ENCODE peak calls at places on chromosomes 13 and 19, in ten cellular contexts. V is GM23338; J is Peyer's patch; R is endodermal cell; U is body of pancreas; O is left lung; C is heart left ventricle; K is tibial artery; W is fibroblast of lung; A is CD4-positive, CD25-positive, alpha-beta regulatory T cell. H is an unnamed sample.

GRCh38 chr13:114099918-114100445 is 32.4 kb downstream of the RASA3 start:
- DNase-seq in V (peak; percentile 53), J (no peak), R (peak; percentile 88), U (peak; percentile 43), O (peak; percentile 22), C (peak; percentile 57), K (no peak), W (peak; percentile 63), A (no peak), H (peak; percentile 43)

GRCh38 chr13:109500146-109500773 is 286.1 kb downstream of the IRS2 start:
- DNase-seq in V (peak; percentile 41), J (no peak), R (peak; percentile 83), U (no peak), O (no peak), C (no peak), K (no peak), W (peak; percentile 15), A (no peak), H (no peak)

GRCh38 chr13:41463823-41464602 is 6.7 kb downstream of the RGCC start:
- DNase-seq in V (no peak), J (peak; percentile 65), R (no peak), U (no peak), O (no peak), C (no peak), K (no peak), W (no peak), A (no peak), H (peak; percentile 58)

GRCh38 chr13:46476174-46476573 is 76.8 kb upstream of the LRCH1 start:
- DNase-seq in V (no peak), J (no peak), R (no peak), U (no peak), O (no peak), C (no peak), K (no peak), W (no peak), A (no peak), H (no peak)

GRCh38 chr13:73220966-73221720 is 162.3 kb downstream of the KLF5 start:
- DNase-seq in V (no peak), J (no peak), R (peak; percentile 59), U (no peak), O (no peak), C (no peak), K (no peak), W (no peak), A (no peak), H (no peak)

GRCh38 chr13:113930711-113931637 is 42.9 kb downstream of the C13orf46 start:
- DNase-seq in V (no peak), J (no peak), R (peak; percentile 22), U (no peak), O (peak; percentile 29), C (peak; percentile 51), K (peak; percentile 16), W (no peak), A (no peak), H (peak; percentile 52)

GRCh38 chr19:54521860-54522513 is 19.4 kb downstream of the LAIR2 start:
- DNase-seq in V (no peak), J (no peak), R (no peak), U (no peak), O (no peak), C (no peak), K (no peak), W (no peak), A (no peak), H (no peak)

GRCh38 chr13:28705734-28706133 is 13.0 kb downstream of the SLC46A3 start:
- DNase-seq in V (no peak), J (no peak), R (no peak), U (no peak), O (no peak), C (no peak), K (no peak), W (peak; percentile 33), A (no peak), H (no peak)

GRCh38 chr19:374886-375235 is 30.3 kb upstream of the MIER2 start:
- DNase-seq in V (peak; percentile 32), J (no peak), R (peak; percentile 43), U (no peak), O (no peak), C (peak; percentile 54), K (no peak), W (no peak), A (no peak), H (no peak)

GRCh38 chr19:39514840-39515550 is at the start of gene SELENOV:
- DNase-seq in V (peak; percentile 94), J (no peak), R (peak; percentile 92), U (no peak), O (no peak), C (no peak), K (no peak), W (no peak), A (no peak), H (no peak)

GRCh38 chr19:39515551-39516191 is 732 bp downstream of the SELENOV start:
- DNase-seq in V (peak; percentile 95), J (no peak), R (peak; percentile 91), U (peak; percentile 28), O (no peak), C (no peak), K (no peak), W (no peak), A (no peak), H (no peak)

GRCh38 chr19:39518458-39518857 is 3.5 kb downstream of the SELENOV start:
- DNase-seq in V (peak; percentile 44), J (no peak), R (peak; percentile 77), U (no peak), O (no peak), C (no peak), K (no peak), W (no peak), A (no peak), H (no peak)

GRCh38 chr19:39517432-39517831 is 2.5 kb downstream of the SELENOV start:
- DNase-seq in V (no peak), J (no peak), R (no peak), U (no peak), O (no peak), C (no peak), K (no peak), W (no peak), A (no peak), H (no peak)

DNA sequence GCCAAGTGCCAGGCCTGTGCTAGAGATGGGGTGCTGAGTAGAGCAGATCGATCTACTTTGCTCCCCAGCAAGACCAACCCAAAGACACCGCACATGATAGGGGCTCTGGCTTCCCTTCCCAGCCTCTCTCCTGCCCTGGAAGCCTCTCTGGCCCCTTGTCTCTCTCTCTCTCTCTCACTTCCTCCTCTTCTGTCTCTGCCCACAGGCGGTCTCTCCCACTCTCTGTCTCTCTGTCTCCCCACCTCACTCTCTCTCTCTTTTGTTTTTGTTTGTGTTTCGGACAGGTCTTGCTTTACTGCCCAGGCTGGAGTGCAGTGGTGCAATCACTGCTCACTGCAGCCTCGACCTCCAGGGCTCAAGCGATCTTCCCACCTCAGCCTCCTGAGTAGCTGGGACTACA is 1.3 kb downstream of the SELENOV start:
- DNase-seq in V (peak; percentile 37), J (no peak), R (no peak), U (no peak), O (no peak), C (no peak), K (no peak), W (no peak), A (no peak), H (no peak)
- H3K4me3 ChIP-seq in V (peak overlapping the region; percentile 99), J (no peak overlapping the region), R (peak overlapping the region; percentile 91), U (no peak overlapping the region), O (no peak overlapping the region), C (no peak overlapping the region), K (no peak overlapping the region), W (no peak overlapping the region), A (no peak overlapping the region), H (no peak overlapping the region)

DNA sequence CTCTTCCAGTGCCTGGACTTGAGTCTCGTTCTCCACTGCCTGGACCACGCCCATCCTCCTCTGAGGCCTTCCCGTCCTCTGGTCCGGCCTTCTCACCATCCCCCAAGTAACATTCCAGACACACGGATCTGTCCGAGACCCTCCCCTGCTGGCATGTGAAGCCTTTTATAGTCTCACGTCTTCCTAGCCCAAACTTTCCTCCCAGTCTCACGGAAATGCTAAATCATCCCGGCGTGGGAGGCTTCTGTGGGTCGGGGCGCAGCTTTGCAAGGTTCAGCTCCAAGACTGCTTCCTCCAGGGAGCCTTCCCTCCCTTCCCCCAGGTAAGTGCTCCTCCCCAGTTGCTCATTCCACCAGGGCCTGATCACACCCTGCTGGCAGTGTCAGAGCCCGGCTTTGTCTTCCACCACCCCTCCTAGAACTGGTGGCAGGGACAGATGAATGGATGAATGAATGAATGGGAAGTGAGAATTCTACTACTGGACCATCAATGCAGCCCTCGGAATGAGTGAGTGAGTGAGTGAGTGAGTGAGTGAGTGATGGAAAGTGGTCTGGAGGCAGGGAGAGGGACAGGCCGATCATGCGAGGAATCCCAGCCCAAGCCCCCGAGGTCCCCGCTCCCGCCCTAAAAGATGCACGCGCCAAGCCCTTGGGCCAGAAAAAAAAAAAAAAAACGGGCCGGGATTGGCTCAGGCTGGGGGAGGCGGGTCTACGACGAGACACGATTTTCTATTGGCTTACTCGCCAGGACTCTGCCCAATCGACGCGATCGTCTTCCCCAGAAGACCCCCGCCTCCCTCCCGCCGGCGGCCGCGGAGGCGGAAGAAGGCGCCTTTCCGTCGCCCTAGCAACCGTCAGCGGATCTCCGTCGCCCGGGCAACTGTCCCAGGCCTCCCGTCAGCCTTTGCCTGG is 9.3 kb downstream of the EPHX3 start:
- DNase-seq in V (peak; percentile 98), J (peak; percentile 64), R (peak; percentile 98), U (peak; percentile 88), O (peak; percentile 92), C (peak; percentile 95), K (peak; percentile 90), W (peak; percentile 95), A (peak; percentile 56), H (peak; percentile 76)
- H3K27ac ChIP-seq in V (peak overlapping the region; percentile 89), J (no peak overlapping the region), R (peak overlapping the region; percentile 99), U (no peak overlapping the region), O (no peak overlapping the region), C (peak overlapping the region; percentile 75), K (peak overlapping the region; percentile 92), W (peak overlapping the region; percentile 90), A (no peak overlapping the region), H (no peak overlapping the region)

GRCh38 chr19:40284251-40284500 is 969 bp downstream of the AKT2 start:
- DNase-seq in V (no peak), J (no peak), R (no peak), U (no peak), O (no peak), C (no peak), K (no peak), W (no peak), A (no peak), H (no peak)
- H3K4me1 ChIP-seq in V (peaks cover 14% of the 10 kb centered on the region), J (peaks cover 31% of the 10 kb centered on the region), R (peaks cover 10% of the 10 kb centered on the region), U (peaks cover 56% of the 10 kb centered on the region), O (peaks cover 34% of the 10 kb centered on the region), C (peaks cover 58% of the 10 kb centered on the region), K (peaks cover 35% of the 10 kb centered on the region), W (peaks cover 15% of the 10 kb centered on the region), A (peaks cover 53% of the 10 kb centered on the region), H (peaks cover 62% of the 10 kb centered on the region)

DNA sequence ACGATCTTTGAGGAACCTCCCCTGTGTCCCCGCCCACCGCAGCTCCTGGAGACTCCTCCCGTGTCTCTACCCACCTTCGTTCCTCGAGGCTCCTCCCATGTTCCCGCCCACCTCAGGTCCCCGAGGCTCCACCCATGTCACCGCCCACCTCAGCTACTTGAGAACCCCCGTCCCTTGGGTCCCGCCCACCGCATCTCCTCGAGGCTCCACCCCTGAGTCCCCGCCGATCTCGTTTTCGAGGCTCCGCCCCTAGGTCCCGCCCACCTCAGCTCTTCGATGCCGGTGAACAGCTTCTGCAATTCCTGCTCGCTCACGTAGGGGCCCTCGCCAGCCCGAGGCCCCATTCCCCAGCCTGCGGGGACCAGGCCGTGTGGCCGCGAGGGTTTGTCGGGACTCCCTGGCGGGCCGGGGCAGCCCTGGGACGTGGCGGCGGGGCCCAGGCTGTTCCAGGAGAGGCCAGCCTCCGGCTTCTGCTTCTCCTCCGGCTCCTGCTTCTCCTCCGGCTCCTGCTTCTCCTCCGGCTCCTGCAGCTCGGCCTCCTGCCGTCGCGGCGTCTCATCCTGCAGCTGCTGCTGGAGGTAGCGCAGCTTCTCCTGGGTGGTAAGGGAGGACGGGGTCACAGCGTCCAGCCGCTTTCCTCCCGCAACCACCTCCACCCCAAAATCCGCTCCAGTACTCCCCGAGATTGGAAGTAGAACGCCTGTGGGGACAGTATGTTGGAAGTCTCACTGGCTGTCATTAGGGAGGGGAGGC is 16.7 kb downstream of the TSKS start:
- DNase-seq in V (peak; percentile 99), J (no peak), R (peak; percentile 96), U (peak; percentile 35), O (peak; percentile 69), C (peak; percentile 79), K (no peak), W (peak; percentile 56), A (peak; percentile 22), H (peak; percentile 14)
- H3K4me3 ChIP-seq in V (peak overlapping the region; percentile 37), J (no peak overlapping the region), R (no peak overlapping the region), U (no peak overlapping the region), O (no peak overlapping the region), C (no peak overlapping the region), K (no peak overlapping the region), W (no peak overlapping the region), A (no peak overlapping the region), H (no peak overlapping the region)

H was measured in CD4-positive, alpha-beta memory T cell.